ENCODE peak calls at places on chromosomes 1 and 21, in four cellular contexts. One of them, this sample, is unnamed.

GRCh38 chr1:2546515-2547209 is 9.5 kb upstream of the TNFRSF14 start:
- DNase-seq in A549: peak
- DNase-seq in ovary: no peak
- DNase-seq in sigmoid colon: peak
- DNase-seq in this sample: peak

GRCh38 chr1:197841828-197842573 is 60.4 kb upstream of the C1orf53 start:
- DNase-seq in A549: no peak
- DNase-seq in sigmoid colon: no peak
- DNase-seq in ovary: no peak
- DNase-seq in this sample: no peak

GRCh38 chr1:12006167-12006921 is 13.0 kb upstream of the MIIP start:
- DNase-seq in ovary: no peak
- DNase-seq in A549: no peak
- DNase-seq in sigmoid colon: no peak
- DNase-seq in this sample: no peak

GRCh38 chr1:160376525-160377131 is 9.8 kb downstream of the NHLH1 start:
- DNase-seq in ovary: no peak
- DNase-seq in A549: peak
- DNase-seq in sigmoid colon: no peak
- DNase-seq in this sample: peak

GRCh38 chr1:188761226-188761625 is 1716.4 kb downstream of the BRINP3 start:
- DNase-seq in A549: no peak
- DNase-seq in sigmoid colon: no peak
- DNase-seq in ovary: no peak
- DNase-seq in this sample: no peak

GRCh38 chr1:206739411-206740076 is 31.0 kb upstream of the IL19 start:
- DNase-seq in A549: no peak
- DNase-seq in ovary: no peak
- DNase-seq in sigmoid colon: no peak
- DNase-seq in this sample: no peak

GRCh38 chr21:45304161-45304830 is 16.6 kb upstream of the POFUT2 start:
- DNase-seq in sigmoid colon: no peak
- DNase-seq in A549: no peak
- DNase-seq in ovary: peak
- DNase-seq in this sample: no peak

GRCh38 chr1:223846668-223847007 is 891 bp upstream of the TP53BP2 start:
- DNase-seq in sigmoid colon: no peak
- DNase-seq in ovary: peak
- DNase-seq in A549: no peak
- DNase-seq in this sample: no peak

GRCh38 chr1:159005161-159005560 is 4.5 kb upstream of the IFI16 start:
- DNase-seq in ovary: no peak
- DNase-seq in A549: no peak
- DNase-seq in sigmoid colon: no peak
- DNase-seq in this sample: no peak

GRCh38 chr1:44664730-44665370 is 9.4 kb downstream of the TMEM53 start:
- DNase-seq in A549: no peak
- DNase-seq in ovary: no peak
- DNase-seq in sigmoid colon: no peak
- DNase-seq in this sample: no peak

GRCh38 chr1:65429806-65430205 is 9.3 kb downstream of the LEPR start:
- DNase-seq in A549: peak
- DNase-seq in ovary: no peak
- DNase-seq in sigmoid colon: no peak
- DNase-seq in this sample: no peak

GRCh38 chr1:184390889-184391288 is 4.1 kb downstream of the C1orf21 start:
- DNase-seq in sigmoid colon: no peak
- DNase-seq in ovary: no peak
- DNase-seq in A549: no peak
- DNase-seq in this sample: no peak

GRCh38 chr1:234599617-234600417 is 10.2 kb downstream of the IRF2BP2 start:
- DNase-seq in sigmoid colon: peak
- DNase-seq in A549: peak
- DNase-seq in ovary: peak
- DNase-seq in this sample: peak
- TF ChIP-seq EP300 in sigmoid colon: peak
- TF ChIP-seq EP300 in A549: no peak
- TF ChIP-seq EP300 in ovary: peak
- TF ChIP-seq EP300 in this sample: peak

GRCh38 chr1:117166076-117166475 is 44.5 kb upstream of the TRIM45 start:
- DNase-seq in sigmoid colon: no peak
- DNase-seq in ovary: no peak
- DNase-seq in A549: peak
- DNase-seq in this sample: no peak
- TF ChIP-seq EP300 in sigmoid colon: no peak
- TF ChIP-seq EP300 in ovary: no peak
- TF ChIP-seq EP300 in A549: no peak
- TF ChIP-seq EP300 in this sample: no peak

GRCh38 chr1:172357753-172358152 is 62.7 kb upstream of the C1orf105 start:
- DNase-seq in sigmoid colon: no peak
- DNase-seq in ovary: no peak
- DNase-seq in A549: no peak
- DNase-seq in this sample: no peak

GRCh38 chr1:172359531-172359991 is 60.9 kb upstream of the C1orf105 start:
- DNase-seq in sigmoid colon: no peak
- DNase-seq in ovary: no peak
- DNase-seq in A549: no peak
- DNase-seq in this sample: no peak

GRCh38 chr1:172360511-172360910 is 60.0 kb upstream of the C1orf105 start:
- DNase-seq in sigmoid colon: no peak
- DNase-seq in ovary: no peak
- DNase-seq in A549: no peak
- DNase-seq in this sample: no peak

GRCh38 chr1:172354291-172354940 is 66.1 kb upstream of the C1orf105 start:
- DNase-seq in A549: no peak
- DNase-seq in ovary: no peak
- DNase-seq in sigmoid colon: no peak
- DNase-seq in this sample: no peak

DNA sequence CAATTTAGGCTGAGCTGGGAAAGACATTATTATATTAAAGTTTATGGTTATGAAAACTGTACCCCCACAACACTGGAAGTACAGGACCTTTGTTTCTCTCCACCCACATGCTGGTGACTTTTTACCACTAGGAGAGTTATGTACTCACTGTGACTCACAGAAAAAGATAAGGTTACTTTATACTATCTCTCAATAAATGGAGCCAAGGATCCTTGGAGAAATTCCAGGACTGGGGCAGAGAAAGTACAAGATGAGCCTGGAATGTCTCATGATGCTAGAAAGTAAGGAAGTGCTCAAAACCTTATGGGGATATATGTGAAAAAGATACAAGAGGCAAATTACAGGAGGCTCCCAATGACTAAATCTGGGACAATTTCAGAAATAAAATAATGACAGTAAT is 63.9 kb upstream of the C1orf105 start:
- DNase-seq in A549: peak
- DNase-seq in ovary: no peak
- DNase-seq in sigmoid colon: no peak
- DNase-seq in this sample: no peak
- TF ChIP-seq EP300 in A549: peak
- TF ChIP-seq EP300 in ovary: no peak
- TF ChIP-seq EP300 in sigmoid colon: no peak
- TF ChIP-seq EP300 in this sample: no peak

GRCh38 chr21:43767980-43768867 is 7.9 kb downstream of the CSTB start:
- DNase-seq in A549: peak
- DNase-seq in sigmoid colon: no peak
- DNase-seq in ovary: no peak
- DNase-seq in this sample: peak
- TF ChIP-seq EP300 in A549: no peak
- TF ChIP-seq EP300 in sigmoid colon: no peak
- TF ChIP-seq EP300 in ovary: no peak
- TF ChIP-seq EP300 in this sample: no peak

GRCh38 chr1:25695066-25695990 is 78.7 kb downstream of the MAN1C1 start:
- DNase-seq in A549: peak
- DNase-seq in ovary: peak
- DNase-seq in sigmoid colon: peak
- DNase-seq in this sample: peak
- TF ChIP-seq EP300 in A549: no peak
- TF ChIP-seq EP300 in ovary: peak
- TF ChIP-seq EP300 in sigmoid colon: no peak
- TF ChIP-seq EP300 in this sample: peak

GRCh38 chr1:151189638-151190445 is at the start of gene VPS72:
- DNase-seq in A549: peak
- DNase-seq in sigmoid colon: peak
- DNase-seq in ovary: peak
- DNase-seq in this sample: peak
- TF ChIP-seq EP300 in A549: peak
- TF ChIP-seq EP300 in sigmoid colon: no peak
- TF ChIP-seq EP300 in ovary: no peak
- TF ChIP-seq EP300 in this sample: peak

DNA sequence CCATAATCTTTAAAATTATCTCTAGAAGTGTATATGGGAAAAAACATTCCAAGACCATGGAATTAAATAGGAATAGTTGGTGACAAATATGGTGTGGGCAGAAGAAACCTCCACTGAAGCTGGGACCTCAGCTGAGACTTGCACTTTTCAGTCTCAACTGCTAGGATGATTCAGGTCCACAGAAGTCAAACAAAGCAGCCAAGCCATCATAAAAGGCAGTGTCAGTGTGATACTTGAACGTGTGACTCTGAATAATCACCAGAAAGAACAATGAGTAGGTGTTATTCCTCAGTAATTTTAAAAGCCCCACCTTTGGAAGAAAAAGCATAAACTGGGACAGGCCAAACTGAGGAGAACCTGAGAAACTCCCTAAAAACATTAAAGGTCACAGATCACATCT is 90.7 kb downstream of the ZNF281 start:
- DNase-seq in A549: no peak
- DNase-seq in ovary: no peak
- DNase-seq in sigmoid colon: no peak
- DNase-seq in this sample: no peak
- TF ChIP-seq EP300 in A549: no peak
- TF ChIP-seq EP300 in ovary: no peak
- TF ChIP-seq EP300 in sigmoid colon: no peak
- TF ChIP-seq EP300 in this sample: no peak

DNA sequence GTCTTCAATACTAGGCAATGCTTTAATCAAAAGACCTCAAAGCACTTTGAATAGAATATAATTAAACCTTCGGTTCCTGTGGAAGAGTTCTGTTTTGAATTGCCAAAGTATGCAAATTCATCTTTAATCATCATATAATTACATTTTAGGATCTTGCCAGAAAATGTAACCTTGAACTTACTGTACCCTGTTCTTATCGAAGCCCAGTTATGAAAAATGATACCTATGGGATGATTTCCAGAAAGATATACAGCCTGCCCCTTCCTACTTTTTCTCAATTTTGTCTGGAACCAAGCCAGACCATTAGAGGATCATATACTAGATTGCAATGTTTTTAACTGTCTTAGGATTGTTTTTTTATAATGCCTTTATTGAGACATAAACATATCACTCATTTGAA is 34.0 kb upstream of the ZNF281 start:
- DNase-seq in A549: no peak
- DNase-seq in ovary: no peak
- DNase-seq in sigmoid colon: no peak
- DNase-seq in this sample: no peak
- TF ChIP-seq EP300 in A549: no peak
- TF ChIP-seq EP300 in ovary: no peak
- TF ChIP-seq EP300 in sigmoid colon: no peak
- TF ChIP-seq EP300 in this sample: no peak